ENCODE peak calls at places on chromosome 3, in eight cellular contexts. Y is A549, C is hypothalamus, P is GM20000, N is GM19239, D is ACHN, V is T1000, H is ureter. F is an unnamed sample.

GRCh38 chr3:193014961-193015360 is 97.3 kb upstream of the MB21D2 start:
- DNase-seq in C (no peak), P (no peak), V (no peak), Y (no peak), D (no peak), N (no peak), H (no peak), F (no peak)

GRCh38 chr3:25423780-25424179 is 4.3 kb upstream of the RARB start:
- DNase-seq in H (no peak), V (no peak), D (peak), N (no peak), P (no peak), Y (peak), C (no peak), F (no peak)

GRCh38 chr3:377158-377561 is 180.6 kb downstream of the CHL1 start:
- DNase-seq in Y (peak), H (no peak), N (no peak), D (peak), P (peak), C (no peak), V (no peak), F (no peak)

GRCh38 chr3:182795383-182795782 is 2.1 kb downstream of the ATP11B start:
- DNase-seq in V (no peak), N (peak), H (no peak), Y (no peak), D (peak), C (no peak), P (peak), F (no peak)

GRCh38 chr3:7290062-7290825 is 429.3 kb downstream of the GRM7 start:
- DNase-seq in P (no peak), C (no peak), V (no peak), Y (no peak), H (no peak), D (no peak), N (no peak), F (no peak)

GRCh38 chr3:56754753-56755365 is 46.9 kb downstream of the ARHGEF3 start:
- DNase-seq in V (no peak), D (no peak), N (no peak), H (no peak), Y (no peak), C (no peak), P (peak), F (peak)

GRCh38 chr3:126982125-126982521 is 792 bp upstream of the PLXNA1 start:
- DNase-seq in D (no peak), N (peak), Y (no peak), V (no peak), H (no peak), C (no peak), P (peak), F (no peak)

GRCh38 chr3:61927332-61927731 is 366.0 kb downstream of the PTPRG start:
- DNase-seq in H (peak), D (no peak), C (no peak), Y (no peak), V (no peak), N (no peak), P (no peak), F (no peak)

GRCh38 chr3:179967622-179968021 is 69.1 kb downstream of the PEX5L start:
- DNase-seq in Y (no peak), D (no peak), V (no peak), H (no peak), P (no peak), N (no peak), C (no peak), F (no peak)

GRCh38 chr3:73520931-73521461 is 103.7 kb downstream of the PDZRN3 start:
- DNase-seq in C (no peak), P (no peak), D (no peak), H (peak), Y (no peak), N (no peak), V (no peak), F (no peak)

GRCh38 chr3:183825380-183826161 is at the start of gene MAP6D1:
- DNase-seq in C (no peak), P (peak), H (peak), D (peak), N (peak), Y (peak), V (peak), F (peak)

GRCh38 chr3:17258823-17259436 is 374.2 kb downstream of the PLCL2 start:
- DNase-seq in C (no peak), P (peak), V (no peak), D (peak), Y (peak), N (peak), H (no peak), F (no peak)

GRCh38 chr3:129626744-129627349 is 20.4 kb upstream of the PLXND1 start:
- DNase-seq in V (peak), C (no peak), P (peak), H (peak), Y (peak), D (peak), N (peak), F (peak)

GRCh38 chr3:13009132-13009945 is 63.9 kb downstream of the IQSEC1 start:
- DNase-seq in N (no peak), P (peak), Y (no peak), V (no peak), H (peak), D (no peak), C (no peak), F (peak)

GRCh38 chr3:61807865-61808276 is 246.5 kb downstream of the PTPRG start:
- DNase-seq in Y (no peak), P (no peak), H (no peak), V (no peak), D (no peak), N (no peak), C (no peak), F (no peak)

GRCh38 chr3:108448593-108448992 is 61.8 kb downstream of the MYH15 start:
- DNase-seq in V (no peak), D (no peak), C (no peak), Y (no peak), P (no peak), H (no peak), N (no peak), F (no peak)

GRCh38 chr3:1908651-1909445 is 189.8 kb upstream of the CNTN4 start:
- DNase-seq in C (no peak), Y (no peak), H (no peak), V (no peak), P (no peak), N (no peak), D (no peak), F (no peak)

GRCh38 chr3:53189276-53189675 is 28.3 kb downstream of the PRKCD start:
- DNase-seq in C (no peak), D (no peak), P (no peak), H (no peak), N (no peak), V (no peak), Y (no peak), F (no peak)